ENCODE peak calls at places on chromosome 1, in seven cellular contexts. V, X, R, M, G, S and A are unnamed samples.

GRCh38 chr1:240936911-240937668 is 325.1 kb upstream of the GREM2 start:
- DNase-seq in V (no peak), X (no peak), R (peak; percentile 67), M (no peak), G (no peak), S (no peak), A (peak; percentile 16)

GRCh38 chr1:98824724-98825123 is 163.2 kb downstream of the SNX7 start:
- DNase-seq in V (no peak), X (no peak), R (no peak), M (no peak), G (no peak), S (no peak), A (no peak)

GRCh38 chr1:173451981-173452380 is 25.2 kb upstream of the PRDX6 start:
- DNase-seq in V (peak; percentile 56), X (no peak), R (no peak), M (no peak), G (no peak), S (no peak), A (no peak)

GRCh38 chr1:153933955-153934354 is 11.2 kb upstream of the GATAD2B start:
- DNase-seq in V (no peak), X (no peak), R (no peak), M (no peak), G (no peak), S (no peak), A (no peak)

GRCh38 chr1:33010946-33011731 is 25.5 kb downstream of the AK2 start:
- DNase-seq in V (peak; percentile 61), X (no peak), R (no peak), M (peak; percentile 50), G (no peak), S (no peak), A (no peak)

GRCh38 chr1:162855461-162856150 is 5.4 kb downstream of the CCDC190 start:
- DNase-seq in V (peak; percentile 65), X (no peak), R (no peak), M (no peak), G (no peak), S (no peak), A (peak; percentile 36)

GRCh38 chr1:199161319-199161680 is 522.5 kb downstream of the PTPRC start:
- DNase-seq in V (no peak), X (no peak), R (no peak), M (no peak), G (no peak), S (no peak), A (no peak)

GRCh38 chr1:171911506-171911905 is 70.2 kb downstream of the DNM3 start:
- DNase-seq in V (no peak), X (no peak), R (peak; percentile 52), M (peak; percentile 6), G (no peak), S (no peak), A (peak; percentile 72)

GRCh38 chr1:187491082-187491720 is 662.5 kb downstream of the PLA2G4A start:
- DNase-seq in V (peak; percentile 98), X (no peak), R (no peak), M (peak; percentile 77), G (no peak), S (peak; percentile 56), A (no peak)

GRCh38 chr1:183110466-183110865 is 75.6 kb upstream of the LAMC2 start:
- DNase-seq in V (no peak), X (no peak), R (no peak), M (no peak), G (no peak), S (no peak), A (no peak)

GRCh38 chr1:180598333-180598979 is 33.4 kb upstream of the XPR1 start:
- DNase-seq in V (no peak), X (no peak), R (no peak), M (no peak), G (no peak), S (no peak), A (peak; percentile 28)

GRCh38 chr1:28983509-28984310 is 69.3 kb downstream of the EPB41 start:
- DNase-seq in V (no peak), X (no peak), R (peak; percentile 70), M (peak; percentile 21), G (peak; percentile 2), S (no peak), A (peak; percentile 86)

GRCh38 chr1:115453666-115454065 is 115.6 kb upstream of the NGF start:
- DNase-seq in V (peak; percentile 37), X (no peak), R (no peak), M (no peak), G (no peak), S (no peak), A (no peak)

GRCh38 chr1:154726443-154726842 is 118.5 kb upstream of the ADAR start:
- DNase-seq in V (no peak), X (no peak), R (no peak), M (no peak), G (no peak), S (no peak), A (peak; percentile 41)

GRCh38 chr1:245802941-245803665 is 648.3 kb downstream of the KIF26B start:
- DNase-seq in V (no peak), X (no peak), R (no peak), M (no peak), G (no peak), S (peak; percentile 97), A (no peak)

DNA sequence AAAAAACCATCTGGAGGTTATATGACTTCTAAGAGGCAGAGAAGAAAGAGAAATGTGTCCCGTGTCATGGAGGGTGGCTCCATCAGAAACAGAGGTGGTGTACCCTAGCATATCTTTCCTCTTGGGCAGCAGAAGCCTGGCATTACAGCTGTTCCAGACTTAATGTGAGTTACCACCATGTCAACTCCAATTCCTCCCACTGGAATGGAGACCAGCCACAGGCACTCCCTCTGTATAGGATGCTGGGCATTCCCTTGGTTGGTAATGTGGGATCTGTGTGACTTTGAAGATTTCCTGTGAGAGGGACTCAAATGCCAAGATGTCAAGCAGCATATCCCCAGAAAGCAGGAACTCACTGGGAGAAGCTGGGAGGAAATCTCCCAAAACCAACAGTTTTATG is 77.1 kb upstream of the COG2 start:
- DNase-seq in V (no peak), X (no peak), R (no peak), M (no peak), G (no peak), S (no peak), A (no peak)
- H2BK120ac ChIP-seq in V (no peak overlapping the region), X (no peak overlapping the region), R (no peak overlapping the region), M (no peak overlapping the region), G (no peak overlapping the region), S (no peak overlapping the region), A (no peak overlapping the region)

GRCh38 chr1:34190692-34191091 is 14.0 kb downstream of the C1orf94 start:
- DNase-seq in V (no peak), X (no peak), R (no peak), M (no peak), G (no peak), S (no peak), A (no peak)
- H2BK120ac ChIP-seq in V (no peak overlapping the region), X (no peak overlapping the region), R (no peak overlapping the region), M (no peak overlapping the region), G (no peak overlapping the region), S (no peak overlapping the region), A (no peak overlapping the region)

GRCh38 chr1:8554956-8555534 is 237.1 kb downstream of the SLC45A1 start:
- DNase-seq in V (peak; percentile 43), X (no peak), R (no peak), M (peak; percentile 51), G (no peak), S (no peak), A (no peak)

GRCh38 chr1:8551613-8552093 is 233.7 kb downstream of the SLC45A1 start:
- DNase-seq in V (no peak), X (no peak), R (no peak), M (no peak), G (no peak), S (no peak), A (no peak)

GRCh38 chr1:8552135-8552534 is 234.2 kb downstream of the SLC45A1 start:
- DNase-seq in V (no peak), X (no peak), R (no peak), M (no peak), G (peak; percentile 26), S (no peak), A (no peak)

GRCh38 chr1:8552820-8553397 is 235.0 kb downstream of the SLC45A1 start:
- DNase-seq in V (no peak), X (no peak), R (no peak), M (no peak), G (no peak), S (no peak), A (no peak)

DNA sequence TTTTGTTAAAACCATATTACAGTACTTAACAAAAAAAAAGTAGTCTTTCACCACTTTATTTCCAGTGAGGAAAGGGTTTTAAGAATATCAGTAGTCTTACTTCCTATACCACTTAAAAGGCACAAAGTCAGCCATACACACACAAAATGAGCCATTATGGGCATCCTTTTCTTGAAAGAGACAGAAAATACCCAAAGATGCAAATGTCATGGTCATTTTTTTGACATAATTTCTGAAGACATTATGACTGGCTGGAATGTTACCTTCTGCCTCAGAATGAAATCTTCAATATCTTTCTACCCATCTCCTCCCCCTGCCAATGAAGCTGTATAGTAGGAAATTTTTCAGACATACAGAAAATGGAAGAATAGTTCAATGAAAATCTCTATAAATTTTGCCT is 237.7 kb downstream of the SLC45A1 start:
- DNase-seq in V (no peak), X (no peak), R (no peak), M (no peak), G (no peak), S (no peak), A (no peak)
- H2BK120ac ChIP-seq in V (no peak overlapping the region), X (no peak overlapping the region), R (no peak overlapping the region), M (no peak overlapping the region), G (no peak overlapping the region), S (no peak overlapping the region), A (no peak overlapping the region)

GRCh38 chr1:53681647-53682368 is 57.2 kb downstream of the GLIS1 start:
- DNase-seq in V (peak; percentile 24), X (peak; percentile 54), R (peak; percentile 89), M (peak; percentile 30), G (peak; percentile 51), S (peak; percentile 33), A (peak; percentile 90)

GRCh38 chr1:53684741-53685140 is 54.2 kb downstream of the GLIS1 start:
- DNase-seq in V (no peak), X (no peak), R (no peak), M (no peak), G (no peak), S (no peak), A (no peak)

GRCh38 chr1:53683986-53684740 is 54.8 kb downstream of the GLIS1 start:
- DNase-seq in V (no peak), X (no peak), R (no peak), M (no peak), G (no peak), S (no peak), A (peak; percentile 72)

GRCh38 chr1:53682369-53682685 is 56.6 kb downstream of the GLIS1 start:
- DNase-seq in V (no peak), X (no peak), R (no peak), M (no peak), G (no peak), S (no peak), A (no peak)

DNA sequence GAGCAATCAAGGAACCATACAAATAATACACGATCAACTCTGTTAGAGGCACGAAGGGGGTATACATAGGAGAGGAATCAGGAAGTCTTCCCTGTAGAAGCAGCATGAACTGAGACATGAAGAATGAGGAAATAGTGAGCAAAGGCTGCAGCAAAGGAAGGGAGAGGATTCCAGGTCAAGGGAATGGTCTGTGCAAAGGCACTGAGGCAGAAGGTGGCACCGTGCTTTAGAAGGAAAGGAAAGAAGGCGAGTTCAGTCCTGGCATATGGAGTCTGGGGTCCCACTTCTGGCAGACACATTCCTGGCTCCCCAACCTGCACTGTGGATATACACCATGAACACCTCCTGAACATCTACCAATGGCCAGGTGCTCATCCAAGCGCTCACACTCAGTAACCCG is 56.1 kb downstream of the GLIS1 start:
- DNase-seq in V (no peak), X (no peak), R (no peak), M (no peak), G (no peak), S (no peak), A (no peak)
- H2BK120ac ChIP-seq in V (no peak overlapping the region), X (no peak overlapping the region), R (no peak overlapping the region), M (no peak overlapping the region), G (no peak overlapping the region), S (no peak overlapping the region), A (no peak overlapping the region)